ENCODE peak calls at places on chromosomes 1 and 21, in four cellular contexts. Y, I, R and V are unnamed samples.

GRCh38 chr1:66623812-66624211 is 89.9 kb downstream of the SGIP1 start:
- DNase-seq in R (peak; percentile 89), Y (no peak), I (no peak), V (no peak)

GRCh38 chr21:46413365-46413696 is 45.4 kb upstream of the DIP2A start:
- DNase-seq in R (no peak), Y (no peak), I (no peak), V (no peak)

GRCh38 chr1:206967096-206967851 is 3.0 kb downstream of the FCAMR start:
- DNase-seq in I (peak; percentile 31), Y (no peak), R (peak; percentile 62), V (no peak)

GRCh38 chr21:45224189-45224938 is 63.3 kb downstream of the POFUT2 start:
- DNase-seq in R (no peak), Y (no peak), I (no peak), V (peak; percentile 51)

GRCh38 chr1:169891539-169891885 is 2.2 kb downstream of the SCYL3 start:
- DNase-seq in R (no peak), I (no peak), Y (no peak), V (no peak)

GRCh38 chr1:156102634-156103511 is 11.6 kb upstream of the LMNA start:
- DNase-seq in R (no peak), I (no peak), Y (no peak), V (peak; percentile 45)

GRCh38 chr21:36436829-36437744 is 42.8 kb downstream of the CLDN14 start:
- DNase-seq in I (no peak), R (no peak), Y (no peak), V (no peak)

GRCh38 chr1:77688939-77689338 is 6.5 kb upstream of the ZZZ3 start:
- DNase-seq in R (no peak), Y (no peak), I (peak; percentile 16), V (no peak)

GRCh38 chr1:78279051-78279450 is 211.7 kb upstream of the PTGFR start:
- DNase-seq in R (peak; percentile 98), I (no peak), Y (no peak), V (no peak)

GRCh38 chr1:173333581-173333980 is 126.5 kb upstream of the TNFSF4 start:
- DNase-seq in R (peak; percentile 71), I (peak; percentile 34), Y (no peak), V (no peak)

GRCh38 chr1:25676488-25676887 is 59.9 kb downstream of the MAN1C1 start:
- DNase-seq in Y (no peak), R (no peak), I (no peak), V (no peak)

GRCh38 chr1:56414728-56415224 is 164.6 kb downstream of the PLPP3 start:
- DNase-seq in R (no peak), I (no peak), Y (no peak), V (no peak)

GRCh38 chr1:200245492-200245891 is 164.3 kb downstream of the ZNF281 start:
- DNase-seq in I (no peak), R (peak; percentile 54), Y (peak; percentile 26), V (no peak)

GRCh38 chr1:32925360-32926142 is 24.4 kb upstream of the TMEM54 start:
- DNase-seq in I (no peak), R (peak; percentile 32), Y (no peak), V (peak; percentile 53)

GRCh38 chr1:4172659-4173599 is 272.9 kb upstream of the C1orf174 start:
- DNase-seq in Y (no peak), R (no peak), I (peak; percentile 14), V (peak; percentile 54)

GRCh38 chr1:196777603-196778002 is 3.0 kb downstream of the CFHR3 start:
- DNase-seq in R (no peak), I (no peak), Y (no peak), V (no peak)

GRCh38 chr1:160161965-160162705 is 10.7 kb downstream of the ATP1A4 start:
- DNase-seq in Y (no peak), I (peak; percentile 48), R (peak; percentile 35), V (peak; percentile 76)

GRCh38 chr1:41891403-41891896 is 27.3 kb downstream of the HIVEP3 start:
- DNase-seq in R (peak; percentile 57), Y (peak; percentile 82), I (peak; percentile 76), V (peak; percentile 47)

GRCh38 chr1:115164484-115164883 is 75.2 kb upstream of the TSPAN2 start:
- DNase-seq in Y (no peak), R (peak; percentile 74), I (no peak), V (no peak)

GRCh38 chr1:32810358-32810757 is 6.8 kb downstream of the YARS1 start:
- DNase-seq in R (no peak), Y (no peak), I (no peak), V (no peak)

GRCh38 chr1:2990376-2991115 is 30.7 kb upstream of the ACTRT2 start:
- DNase-seq in I (no peak), R (no peak), Y (no peak), V (no peak)

GRCh38 chr1:223211323-223211985 is 68.4 kb upstream of the TLR5 start:
- DNase-seq in R (no peak), Y (no peak), I (no peak), V (no peak)

GRCh38 chr1:112026018-112026417 is 36.5 kb upstream of the KCND3 start:
- DNase-seq in I (no peak), Y (no peak), R (no peak), V (no peak)

GRCh38 chr21:31218830-31219608 is 125.0 kb downstream of the TIAM1 start:
- DNase-seq in R (peak; percentile 14), I (no peak), Y (no peak), V (no peak)

GRCh38 chr1:240413732-240414131 is 198.2 kb downstream of the GREM2 start:
- DNase-seq in R (peak; percentile 70), I (no peak), Y (no peak), V (no peak)

GRCh38 chr21:41231060-41231459 is 63.1 kb downstream of the BACE2 start:
- DNase-seq in Y (no peak), R (no peak), I (no peak), V (no peak)

GRCh38 chr1:229671310-229671709 is 45.3 kb downstream of the URB2 start:
- DNase-seq in I (no peak), Y (no peak), R (no peak), V (no peak)

GRCh38 chr1:20689645-20690056 is 28.2 kb downstream of the KIF17 start:
- DNase-seq in R (no peak), I (no peak), Y (no peak), V (no peak)

GRCh38 chr1:214532070-214532469 is 19.3 kb downstream of the PTPN14 start:
- DNase-seq in I (no peak), R (no peak), Y (no peak), V (no peak)